ENCODE peak calls at places on chromosomes 2 and 18, in nine cellular contexts. One of them, this sample, is unnamed.

GRCh38 chr2:56244911-56245530 is 61.2 kb downstream of the CCDC85A start:
- DNase-seq in sigmoid colon: no peak
- DNase-seq in stomach: no peak
- DNase-seq in thyroid gland: peak
- DNase-seq in K562: no peak
- DNase-seq in GM12892: no peak
- DNase-seq in prostate gland: no peak
- DNase-seq in gastrocnemius medialis: no peak
- DNase-seq in A549: no peak
- DNase-seq in this sample: no peak

GRCh38 chr2:86301010-86301409 is 36.4 kb downstream of the REEP1 start:
- DNase-seq in sigmoid colon: peak
- DNase-seq in stomach: no peak
- DNase-seq in thyroid gland: peak
- DNase-seq in K562: no peak
- DNase-seq in GM12892: no peak
- DNase-seq in prostate gland: no peak
- DNase-seq in gastrocnemius medialis: no peak
- DNase-seq in A549: no peak
- DNase-seq in this sample: no peak

GRCh38 chr2:46803911-46804670 is 111.5 kb downstream of the MCFD2 start:
- DNase-seq in sigmoid colon: peak
- DNase-seq in stomach: no peak
- DNase-seq in thyroid gland: no peak
- DNase-seq in K562: no peak
- DNase-seq in GM12892: no peak
- DNase-seq in prostate gland: peak
- DNase-seq in gastrocnemius medialis: no peak
- DNase-seq in A549: peak
- DNase-seq in this sample: no peak

GRCh38 chr18:987325-988186 is 82.9 kb downstream of the ADCYAP1 start:
- DNase-seq in sigmoid colon: no peak
- DNase-seq in stomach: no peak
- DNase-seq in thyroid gland: no peak
- DNase-seq in K562: peak
- DNase-seq in GM12892: no peak
- DNase-seq in prostate gland: no peak
- DNase-seq in gastrocnemius medialis: no peak
- DNase-seq in A549: peak
- DNase-seq in this sample: peak

GRCh38 chr2:20349457-20350034 is 1.1 kb downstream of the PUM2 start:
- DNase-seq in sigmoid colon: no peak
- DNase-seq in stomach: no peak
- DNase-seq in thyroid gland: no peak
- DNase-seq in K562: no peak
- DNase-seq in GM12892: no peak
- DNase-seq in prostate gland: no peak
- DNase-seq in gastrocnemius medialis: no peak
- DNase-seq in A549: peak
- DNase-seq in this sample: peak

GRCh38 chr2:83949361-83949760 is 509.7 kb downstream of the SUCLG1 start:
- DNase-seq in sigmoid colon: no peak
- DNase-seq in stomach: no peak
- DNase-seq in thyroid gland: no peak
- DNase-seq in K562: no peak
- DNase-seq in GM12892: no peak
- DNase-seq in prostate gland: no peak
- DNase-seq in gastrocnemius medialis: no peak
- DNase-seq in A549: no peak
- DNase-seq in this sample: no peak

GRCh38 chr2:96207073-96207777 is 1.4 kb downstream of the STARD7 start:
- DNase-seq in sigmoid colon: no peak
- DNase-seq in stomach: no peak
- DNase-seq in thyroid gland: no peak
- DNase-seq in K562: no peak
- DNase-seq in GM12892: no peak
- DNase-seq in prostate gland: no peak
- DNase-seq in gastrocnemius medialis: peak
- DNase-seq in A549: no peak
- DNase-seq in this sample: peak

GRCh38 chr2:240507778-240508251 is 50.0 kb downstream of the ANKMY1 start:
- DNase-seq in sigmoid colon: no peak
- DNase-seq in stomach: no peak
- DNase-seq in thyroid gland: no peak
- DNase-seq in K562: no peak
- DNase-seq in GM12892: no peak
- DNase-seq in prostate gland: peak
- DNase-seq in gastrocnemius medialis: peak
- DNase-seq in A549: no peak
- DNase-seq in this sample: no peak

GRCh38 chr2:12116228-12116750 is 369.9 kb downstream of the LPIN1 start:
- DNase-seq in sigmoid colon: no peak
- DNase-seq in stomach: no peak
- DNase-seq in thyroid gland: no peak
- DNase-seq in K562: no peak
- DNase-seq in GM12892: peak
- DNase-seq in prostate gland: no peak
- DNase-seq in gastrocnemius medialis: no peak
- DNase-seq in A549: no peak
- DNase-seq in this sample: no peak

GRCh38 chr2:144454466-144455287 is 65.2 kb downstream of the ZEB2 start:
- DNase-seq in sigmoid colon: no peak
- DNase-seq in stomach: no peak
- DNase-seq in thyroid gland: no peak
- DNase-seq in K562: no peak
- DNase-seq in GM12892: no peak
- DNase-seq in prostate gland: no peak
- DNase-seq in gastrocnemius medialis: no peak
- DNase-seq in A549: no peak
- DNase-seq in this sample: peak

GRCh38 chr18:46408334-46408987 is 248.6 kb downstream of the LOXHD1 start:
- DNase-seq in sigmoid colon: no peak
- DNase-seq in stomach: no peak
- DNase-seq in thyroid gland: no peak
- DNase-seq in K562: peak
- DNase-seq in GM12892: no peak
- DNase-seq in prostate gland: no peak
- DNase-seq in gastrocnemius medialis: no peak
- DNase-seq in A549: peak
- DNase-seq in this sample: peak

GRCh38 chr2:106057206-106057605 is 136.9 kb downstream of the UXS1 start:
- DNase-seq in sigmoid colon: no peak
- DNase-seq in stomach: no peak
- DNase-seq in thyroid gland: no peak
- DNase-seq in K562: no peak
- DNase-seq in GM12892: no peak
- DNase-seq in prostate gland: no peak
- DNase-seq in gastrocnemius medialis: no peak
- DNase-seq in A549: peak
- DNase-seq in this sample: no peak

GRCh38 chr18:37778417-37779165 is 213.0 kb upstream of the CELF4 start:
- DNase-seq in sigmoid colon: no peak
- DNase-seq in stomach: peak
- DNase-seq in thyroid gland: peak
- DNase-seq in K562: peak
- DNase-seq in GM12892: peak
- DNase-seq in prostate gland: peak
- DNase-seq in gastrocnemius medialis: no peak
- DNase-seq in A549: peak
- DNase-seq in this sample: peak

DNA sequence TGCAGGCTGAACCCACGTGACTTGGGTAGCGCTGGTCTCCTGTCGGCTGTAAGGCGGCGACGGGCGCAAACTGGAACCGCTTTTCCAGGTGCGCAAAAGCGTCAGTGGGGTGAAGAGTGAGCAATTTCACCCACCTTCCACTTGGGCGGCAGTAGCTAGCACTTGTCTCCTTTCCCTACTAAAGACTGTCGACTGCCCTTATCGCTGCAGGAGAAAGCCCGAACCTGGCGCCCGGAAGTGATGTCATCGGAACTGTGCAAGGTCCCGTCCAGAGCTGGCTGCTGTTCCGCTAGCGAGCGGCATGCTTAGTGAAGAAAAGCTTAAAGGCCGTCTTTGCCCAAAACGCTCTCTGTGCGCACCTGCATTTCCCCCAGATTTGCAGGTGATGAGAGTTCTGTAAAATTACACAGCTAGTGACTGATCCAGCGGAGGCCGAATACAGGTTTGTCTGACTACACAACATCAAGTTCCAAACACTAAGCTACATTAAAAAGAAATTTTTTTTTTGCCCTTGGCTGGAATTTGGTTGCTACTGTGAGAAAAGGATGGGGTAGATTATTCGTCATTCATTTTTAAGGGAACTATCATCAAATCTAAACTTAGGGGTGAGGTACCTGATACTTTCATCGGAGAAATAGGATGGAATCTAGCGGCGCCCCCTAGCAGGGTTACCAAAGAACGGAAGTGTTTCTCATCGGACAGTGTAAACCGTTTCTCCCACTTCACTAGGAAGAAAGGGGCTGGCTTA is at the start of gene OSGEPL1:
- DNase-seq in sigmoid colon: peak
- DNase-seq in stomach: peak
- DNase-seq in thyroid gland: peak
- DNase-seq in K562: peak
- DNase-seq in GM12892: peak
- DNase-seq in prostate gland: peak
- DNase-seq in gastrocnemius medialis: peak
- DNase-seq in A549: peak
- DNase-seq in this sample: peak
- TF ChIP-seq POLR2A in sigmoid colon: no peak
- TF ChIP-seq POLR2A in stomach: no peak
- TF ChIP-seq POLR2A in thyroid gland: peak
- TF ChIP-seq POLR2A in K562: peak
- TF ChIP-seq POLR2A in GM12892: peak
- TF ChIP-seq POLR2A in prostate gland: peak
- TF ChIP-seq POLR2A in gastrocnemius medialis: no peak
- TF ChIP-seq POLR2A in A549: peak
- TF ChIP-seq POLR2A in this sample: peak

DNA sequence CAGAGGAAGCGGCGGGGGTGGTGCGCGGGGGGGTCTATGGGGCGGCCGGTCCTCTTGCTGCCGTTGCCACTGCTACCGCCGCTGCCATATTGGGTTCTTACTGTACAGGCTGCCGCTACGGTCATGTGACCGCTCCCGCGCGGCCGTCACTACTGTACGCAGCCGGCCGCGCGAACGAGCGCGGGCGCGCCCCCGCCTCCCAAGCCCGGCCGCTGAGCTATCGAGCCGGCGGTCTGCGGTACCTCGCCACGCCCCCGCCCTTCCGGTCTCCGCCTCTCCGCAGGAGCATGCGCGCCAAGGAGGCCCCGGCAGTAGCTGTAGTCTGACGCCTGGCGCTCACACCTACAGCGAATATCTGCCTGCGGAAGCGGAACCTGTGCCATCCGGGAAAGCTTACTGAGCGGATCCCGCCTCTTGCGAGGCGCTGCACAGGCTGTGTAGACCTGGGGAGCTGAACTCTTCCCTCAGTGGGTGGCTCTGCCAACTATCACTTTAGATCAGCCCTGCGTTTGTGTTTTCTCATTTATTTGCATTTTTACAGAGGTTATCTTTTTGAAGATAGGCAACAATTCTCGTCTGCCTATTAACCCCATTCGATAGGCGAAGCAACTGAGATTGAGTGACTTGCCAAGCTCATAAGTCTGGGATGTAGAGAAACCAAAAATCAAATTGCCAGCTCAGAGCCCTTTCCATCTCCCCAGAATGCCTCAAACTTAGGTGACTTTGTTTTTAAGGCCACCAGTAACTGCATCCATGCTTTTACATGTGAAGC is at the start of gene ASXL2:
- DNase-seq in sigmoid colon: peak
- DNase-seq in stomach: peak
- DNase-seq in thyroid gland: peak
- DNase-seq in K562: peak
- DNase-seq in GM12892: peak
- DNase-seq in prostate gland: peak
- DNase-seq in gastrocnemius medialis: peak
- DNase-seq in A549: peak
- DNase-seq in this sample: peak
- TF ChIP-seq POLR2A in sigmoid colon: peak
- TF ChIP-seq POLR2A in stomach: peak
- TF ChIP-seq POLR2A in thyroid gland: peak
- TF ChIP-seq POLR2A in K562: peak
- TF ChIP-seq POLR2A in GM12892: peak
- TF ChIP-seq POLR2A in prostate gland: peak
- TF ChIP-seq POLR2A in gastrocnemius medialis: peak
- TF ChIP-seq POLR2A in A549: peak
- TF ChIP-seq POLR2A in this sample: peak

GRCh38 chr2:178811045-178811444 is 3.8 kb upstream of the TTN start:
- DNase-seq in sigmoid colon: no peak
- DNase-seq in stomach: no peak
- DNase-seq in thyroid gland: no peak
- DNase-seq in K562: no peak
- DNase-seq in GM12892: no peak
- DNase-seq in prostate gland: no peak
- DNase-seq in gastrocnemius medialis: no peak
- DNase-seq in A549: no peak
- DNase-seq in this sample: no peak

GRCh38 chr2:178804791-178805190 is 2.4 kb downstream of the TTN start:
- DNase-seq in sigmoid colon: no peak
- DNase-seq in stomach: no peak
- DNase-seq in thyroid gland: no peak
- DNase-seq in K562: peak
- DNase-seq in GM12892: no peak
- DNase-seq in prostate gland: no peak
- DNase-seq in gastrocnemius medialis: peak
- DNase-seq in A549: peak
- DNase-seq in this sample: peak

GRCh38 chr2:178810422-178810821 is 3.2 kb upstream of the TTN start:
- DNase-seq in sigmoid colon: no peak
- DNase-seq in stomach: no peak
- DNase-seq in thyroid gland: no peak
- DNase-seq in K562: no peak
- DNase-seq in GM12892: no peak
- DNase-seq in prostate gland: no peak
- DNase-seq in gastrocnemius medialis: no peak
- DNase-seq in A549: no peak
- DNase-seq in this sample: no peak

GRCh38 chr2:178806543-178806942 is 680 bp downstream of the TTN start:
- DNase-seq in sigmoid colon: no peak
- DNase-seq in stomach: no peak
- DNase-seq in thyroid gland: no peak
- DNase-seq in K562: no peak
- DNase-seq in GM12892: no peak
- DNase-seq in prostate gland: no peak
- DNase-seq in gastrocnemius medialis: peak
- DNase-seq in A549: no peak
- DNase-seq in this sample: no peak

GRCh38 chr2:178807227-178808008 is at the start of gene TTN:
- DNase-seq in sigmoid colon: no peak
- DNase-seq in stomach: no peak
- DNase-seq in thyroid gland: no peak
- DNase-seq in K562: no peak
- DNase-seq in GM12892: no peak
- DNase-seq in prostate gland: no peak
- DNase-seq in gastrocnemius medialis: peak
- DNase-seq in A549: no peak
- DNase-seq in this sample: no peak
- TF ChIP-seq POLR2A in sigmoid colon: no peak
- TF ChIP-seq POLR2A in stomach: no peak
- TF ChIP-seq POLR2A in thyroid gland: no peak
- TF ChIP-seq POLR2A in K562: no peak
- TF ChIP-seq POLR2A in GM12892: no peak
- TF ChIP-seq POLR2A in prostate gland: no peak
- TF ChIP-seq POLR2A in gastrocnemius medialis: peak
- TF ChIP-seq POLR2A in A549: no peak
- TF ChIP-seq POLR2A in this sample: no peak

GRCh38 chr2:100423631-100424030 is 6.2 kb upstream of the CHST10 start:
- DNase-seq in sigmoid colon: no peak
- DNase-seq in stomach: no peak
- DNase-seq in thyroid gland: no peak
- DNase-seq in K562: no peak
- DNase-seq in GM12892: no peak
- DNase-seq in prostate gland: no peak
- DNase-seq in gastrocnemius medialis: no peak
- DNase-seq in A549: no peak
- DNase-seq in this sample: no peak
- TF ChIP-seq POLR2A in sigmoid colon: no peak
- TF ChIP-seq POLR2A in stomach: no peak
- TF ChIP-seq POLR2A in thyroid gland: no peak
- TF ChIP-seq POLR2A in K562: no peak
- TF ChIP-seq POLR2A in GM12892: no peak
- TF ChIP-seq POLR2A in prostate gland: no peak
- TF ChIP-seq POLR2A in gastrocnemius medialis: no peak
- TF ChIP-seq POLR2A in A549: no peak
- TF ChIP-seq POLR2A in this sample: no peak